ENCODE peak calls at places on chromosome 6, in ten cellular contexts. P, Y, A, C, X, F, G, Q, V and R are unnamed samples.

GRCh38 chr6:40996591-40997247 is 42.3 kb downstream of the UNC5CL start:
- DNase-seq in P (no peak), Y (no peak), A (no peak), C (no peak), X (no peak), F (no peak), G (no peak), Q (no peak), V (no peak), R (no peak)

GRCh38 chr6:148146717-148147116 is 195.9 kb upstream of the SASH1 start:
- DNase-seq in P (peak; percentile 59), Y (no peak), A (no peak), C (no peak), X (no peak), F (no peak), G (no peak), Q (no peak), V (no peak), R (no peak)

GRCh38 chr6:31010393-31011060 is at the start of gene MUC22:
- DNase-seq in P (no peak), Y (no peak), A (no peak), C (no peak), X (no peak), F (no peak), G (no peak), Q (no peak), V (no peak), R (no peak)

GRCh38 chr6:136784910-136785746 is 7.1 kb downstream of the MAP3K5 start:
- DNase-seq in P (peak; percentile 62), Y (no peak), A (no peak), C (no peak), X (no peak), F (no peak), G (peak; percentile 34), Q (no peak), V (no peak), R (no peak)

GRCh38 chr6:104326173-104327001 is 533.3 kb downstream of the HACE1 start:
- DNase-seq in P (no peak), Y (no peak), A (no peak), C (no peak), X (no peak), F (no peak), G (no peak), Q (peak; percentile 9), V (no peak), R (no peak)

GRCh38 chr6:81929828-81930227 is 177.3 kb upstream of the TENT5A start:
- DNase-seq in P (no peak), Y (no peak), A (no peak), C (no peak), X (no peak), F (no peak), G (no peak), Q (no peak), V (no peak), R (no peak)

GRCh38 chr6:18216411-18216810 is 47.9 kb downstream of the DEK start:
- DNase-seq in P (no peak), Y (no peak), A (no peak), C (no peak), X (no peak), F (no peak), G (no peak), Q (no peak), V (no peak), R (no peak)

GRCh38 chr6:109241199-109241598 is 141.1 kb downstream of the CD164 start:
- DNase-seq in P (no peak), Y (no peak), A (no peak), C (no peak), X (no peak), F (no peak), G (no peak), Q (no peak), V (no peak), R (no peak)

GRCh38 chr6:169702640-169703246 is 817 bp downstream of the C6orf120 start:
- DNase-seq in P (peak; percentile 70), Y (no peak), A (peak; percentile 7), C (peak; percentile 47), X (peak; percentile 14), F (peak; percentile 76), G (no peak), Q (peak; percentile 46), V (no peak), R (peak; percentile 22)

GRCh38 chr6:25468881-25469280 is 183.1 kb upstream of the SCGN start:
- DNase-seq in P (no peak), Y (no peak), A (no peak), C (no peak), X (no peak), F (no peak), G (no peak), Q (no peak), V (no peak), R (no peak)

GRCh38 chr6:50655848-50656453 is 57.4 kb upstream of the TFAP2D start:
- DNase-seq in P (no peak), Y (no peak), A (no peak), C (peak; percentile 23), X (no peak), F (peak; percentile 30), G (no peak), Q (peak; percentile 13), V (no peak), R (peak; percentile 1)

GRCh38 chr6:147179809-147180208 is 24.4 kb upstream of the STXBP5 start:
- DNase-seq in P (no peak), Y (no peak), A (no peak), C (no peak), X (no peak), F (no peak), G (no peak), Q (no peak), V (no peak), R (no peak)